ENCODE peak calls at places on chromosomes 2 and 18, in eight cellular contexts. Z is prostate gland, P is GM23248, L is sigmoid colon, U is A549, O is body of pancreas, A is fibroblast of lung, K is aorta. B is an unnamed sample.
A peak's percentile ranks its signal among the peaks of the same experiment; 100 is the strongest.

GRCh38 chr18:35289293-35290069 is 548 bp downstream of the ZSCAN30 start:
- DNase-seq in Z (peak; percentile 33), P (peak; percentile 58), L (peak; percentile 72), U (no peak), O (peak; percentile 48), A (peak; percentile 18), K (no peak), B (peak; percentile 33)

GRCh38 chr18:61854578-61854977 is 38.2 kb downstream of the RNF152 start:
- DNase-seq in Z (no peak), P (no peak), L (no peak), U (no peak), O (no peak), A (peak; percentile 62), K (no peak), B (no peak)

GRCh38 chr2:185990861-185991525 is 252.4 kb downstream of the FSIP2 start:
- DNase-seq in Z (no peak), P (peak; percentile 2), L (no peak), U (no peak), O (no peak), A (no peak), K (no peak), B (no peak)

GRCh38 chr2:82344670-82345069 is 2040.1 kb upstream of the LRRTM1 start:
- DNase-seq in Z (no peak), P (no peak), L (no peak), U (peak; percentile 18), O (no peak), A (no peak), K (no peak), B (no peak)

GRCh38 chr18:52546686-52547346 is 206.8 kb downstream of the DCC start:
- DNase-seq in Z (no peak), P (no peak), L (no peak), U (no peak), O (no peak), A (no peak), K (no peak), B (no peak)

GRCh38 chr2:135030826-135031225 is 16.4 kb downstream of the MAP3K19 start:
- DNase-seq in Z (no peak), P (peak; percentile 60), L (no peak), U (peak; percentile 21), O (no peak), A (peak; percentile 64), K (no peak), B (no peak)

GRCh38 chr2:166127217-166128155 is at the start of gene SCN1A:
- DNase-seq in Z (no peak), P (peak; percentile 67), L (no peak), U (peak; percentile 43), O (no peak), A (peak; percentile 70), K (no peak), B (no peak)

GRCh38 chr18:21273568-21273967 is 31.5 kb downstream of the GREB1L start:
- DNase-seq in Z (no peak), P (no peak), L (no peak), U (no peak), O (no peak), A (no peak), K (no peak), B (no peak)

GRCh38 chr2:65969161-65969560 is 465.8 kb upstream of the MEIS1 start:
- DNase-seq in Z (no peak), P (no peak), L (no peak), U (no peak), O (peak; percentile 24), A (no peak), K (no peak), B (no peak)

GRCh38 chr18:44937985-44938384 is 257.3 kb downstream of the SETBP1 start:
- DNase-seq in Z (no peak), P (no peak), L (no peak), U (no peak), O (no peak), A (no peak), K (no peak), B (no peak)

GRCh38 chr2:133434962-133435668 is 133.1 kb downstream of the NCKAP5 start:
- DNase-seq in Z (no peak), P (peak; percentile 73), L (no peak), U (peak; percentile 91), O (no peak), A (no peak), K (no peak), B (no peak)

GRCh38 chr2:26316041-26316440 is 29.9 kb upstream of the SELENOI start:
- DNase-seq in Z (no peak), P (peak; percentile 42), L (no peak), U (peak; percentile 64), O (no peak), A (no peak), K (no peak), B (no peak)

GRCh38 chr18:41391616-41392610 is 563.1 kb upstream of the PIK3C3 start:
- DNase-seq in Z (peak; percentile 33), P (peak; percentile 80), L (no peak), U (peak; percentile 48), O (peak; percentile 14), A (peak; percentile 72), K (peak; percentile 47), B (no peak)

GRCh38 chr2:56314809-56315208 is 131.0 kb downstream of the CCDC85A start:
- DNase-seq in Z (no peak), P (no peak), L (no peak), U (no peak), O (no peak), A (no peak), K (no peak), B (no peak)

GRCh38 chr2:226556050-226556449 is 243.6 kb downstream of the IRS1 start:
- DNase-seq in Z (no peak), P (no peak), L (no peak), U (no peak), O (no peak), A (no peak), K (no peak), B (no peak)

GRCh38 chr2:101958071-101958470 is 33.7 kb upstream of the IL1R2 start:
- DNase-seq in Z (no peak), P (peak; percentile 88), L (no peak), U (no peak), O (no peak), A (peak; percentile 33), K (no peak), B (no peak)

DNA sequence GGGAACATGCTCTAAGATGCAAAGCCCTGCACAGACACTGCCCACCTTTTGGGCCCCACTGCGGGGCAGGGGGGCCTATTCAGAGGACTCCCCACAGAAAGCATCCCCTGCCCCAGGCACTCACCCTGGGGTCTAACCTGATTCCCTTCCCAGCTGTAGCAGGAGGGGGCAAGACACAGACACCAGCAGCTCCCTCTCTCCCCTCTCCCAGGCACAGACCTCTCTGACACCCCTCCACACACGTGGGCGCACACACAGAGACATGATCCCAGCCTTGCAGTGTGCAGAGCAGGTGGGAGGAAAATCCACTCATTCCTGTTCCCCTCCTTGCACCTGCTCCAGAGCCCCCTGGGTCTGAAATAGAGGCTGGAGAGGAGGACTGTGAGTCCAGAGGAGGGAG is 10.7 kb downstream of the TNS1 start:
- DNase-seq in Z (no peak), P (no peak), L (no peak), U (no peak), O (no peak), A (no peak), K (no peak), B (no peak)
- H3K27ac ChIP-seq in Z (no peak overlapping the region), P (peak overlapping the region; percentile 88), L (no peak overlapping the region), U (peak overlapping the region; percentile 44), O (peak overlapping the region; percentile 91), A (no peak overlapping the region), K (no peak overlapping the region), B (no peak overlapping the region)

GRCh38 chr2:172442072-172442895 is 14.9 kb downstream of the ITGA6 start:
- DNase-seq in Z (peak; percentile 36), P (peak; percentile 98), L (no peak), U (peak; percentile 94), O (peak; percentile 71), A (peak; percentile 93), K (no peak), B (no peak)

GRCh38 chr2:172439509-172439860 is 12.1 kb downstream of the ITGA6 start:
- DNase-seq in Z (no peak), P (no peak), L (no peak), U (no peak), O (no peak), A (no peak), K (no peak), B (no peak)

GRCh38 chr2:172439911-172440310 is 12.5 kb downstream of the ITGA6 start:
- DNase-seq in Z (no peak), P (no peak), L (no peak), U (no peak), O (no peak), A (no peak), K (no peak), B (no peak)

GRCh38 chr2:172438741-172439508 is 11.5 kb downstream of the ITGA6 start:
- DNase-seq in Z (peak; percentile 48), P (peak; percentile 70), L (no peak), U (peak; percentile 74), O (no peak), A (peak; percentile 55), K (no peak), B (no peak)

DNA sequence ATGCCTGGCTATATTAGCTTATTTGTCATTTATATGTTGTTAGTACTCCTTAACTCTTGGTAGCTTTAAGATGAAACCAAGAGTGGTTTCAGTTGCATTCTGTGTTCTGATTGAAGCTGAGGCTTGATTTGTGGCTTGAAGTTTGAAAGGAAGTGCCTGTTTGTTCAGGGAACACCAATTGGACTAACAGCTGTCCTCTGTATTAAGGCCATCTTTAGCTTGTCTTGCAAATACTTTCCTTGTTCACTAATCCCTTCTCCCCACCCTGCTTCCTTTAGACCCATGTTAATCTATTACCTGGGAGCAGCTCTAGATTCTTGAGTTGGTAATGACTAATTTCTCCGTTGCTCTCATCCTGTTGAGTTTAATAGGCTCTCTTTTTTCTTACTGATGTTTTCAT is 13.4 kb downstream of the ITGA6 start:
- DNase-seq in Z (no peak), P (no peak), L (no peak), U (peak; percentile 62), O (no peak), A (no peak), K (no peak), B (no peak)
- H3K4me1 ChIP-seq in Z (peaks cover 5% of the 10 kb centered on the region), P (peaks cover 45% of the 10 kb centered on the region), L (no peaks in the 10 kb centered on the region), U (peaks cover 61% of the 10 kb centered on the region), O (peaks cover 75% of the 10 kb centered on the region), A (peaks cover 5% of the 10 kb centered on the region), K (no peaks in the 10 kb centered on the region), B (peaks cover 88% of the 10 kb centered on the region)

DNA sequence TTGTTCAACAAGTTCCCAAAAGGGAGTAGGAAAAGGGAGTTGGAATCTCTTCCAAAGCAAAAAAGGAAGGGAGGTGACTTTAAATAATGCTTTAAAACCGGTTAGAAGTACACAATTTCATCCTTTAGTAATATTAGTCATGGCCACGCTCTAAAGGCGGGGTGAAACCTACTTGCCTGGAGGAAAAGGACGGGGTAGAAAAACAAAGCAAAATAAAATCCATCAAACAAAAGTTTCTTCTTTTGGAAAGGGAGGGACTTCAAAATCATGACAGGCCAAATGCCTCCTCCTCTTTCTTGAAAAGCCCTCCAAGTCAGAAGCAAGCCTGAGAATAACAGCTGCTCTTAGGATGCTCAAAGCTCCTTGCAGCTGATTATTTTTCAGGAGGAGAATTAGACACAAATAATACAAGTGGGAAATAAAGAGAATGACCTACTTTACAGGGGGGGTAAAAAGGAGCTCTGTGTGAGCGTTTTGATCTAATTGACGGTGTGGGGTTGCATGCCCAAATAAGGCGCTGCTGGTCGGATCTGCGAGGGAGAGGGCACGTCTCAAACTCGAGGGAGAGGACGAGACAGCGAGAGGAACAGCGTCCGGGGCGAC is 1.8 kb upstream of the NPAS2 start:
- DNase-seq in Z (peak; percentile 49), P (peak; percentile 52), L (no peak), U (no peak), O (no peak), A (peak; percentile 63), K (no peak), B (no peak)
- H3K27ac ChIP-seq in Z (peak overlapping the region; percentile 88), P (peak overlapping the region; percentile 15), L (peak overlapping the region; percentile 91), U (peak overlapping the region; percentile 97), O (peak overlapping the region; percentile 79), A (no peak overlapping the region), K (peak overlapping the region; percentile 79), B (no peak overlapping the region)

GRCh38 chr2:21270658-21271057 is 146.9 kb downstream of the TDRD15 start:
- DNase-seq in Z (no peak), P (no peak), L (peak; percentile 86), U (no peak), O (peak; percentile 17), A (no peak), K (no peak), B (no peak)
- H3K4me1 ChIP-seq in Z (no peaks in the 10 kb centered on the region), P (no peaks in the 10 kb centered on the region), L (peaks cover 29% of the 10 kb centered on the region), U (no peaks in the 10 kb centered on the region), O (peaks cover 23% of the 10 kb centered on the region), A (no peaks in the 10 kb centered on the region), K (no peaks in the 10 kb centered on the region), B (no peaks in the 10 kb centered on the region)